ENCODE peak calls at places on chromosomes 2 and 18, in eight cellular contexts. One of them, this sample, is unnamed.
A peak's percentile ranks its signal among the peaks of the same experiment; 100 is the strongest.

GRCh38 chr18:6747646-6748045 is 18.1 kb downstream of the ARHGAP28 start:
- DNase-seq in AG04450: peak; percentile 79
- DNase-seq in sigmoid colon: no peak
- DNase-seq in heart right ventricle: no peak
- DNase-seq in cardiac muscle cell: no peak
- DNase-seq in tibial nerve: no peak
- DNase-seq in PC-3: peak; percentile 95
- DNase-seq in uterus: no peak
- DNase-seq in this sample: no peak

GRCh38 chr2:23603581-23603980 is 218.6 kb downstream of the KLHL29 start:
- DNase-seq in PC-3: no peak
- DNase-seq in cardiac muscle cell: no peak
- DNase-seq in heart right ventricle: no peak
- DNase-seq in tibial nerve: no peak
- DNase-seq in sigmoid colon: peak; percentile 73
- DNase-seq in uterus: no peak
- DNase-seq in AG04450: no peak
- DNase-seq in this sample: no peak

GRCh38 chr2:11506611-11506969 is 27.3 kb upstream of the GREB1 start:
- DNase-seq in cardiac muscle cell: no peak
- DNase-seq in tibial nerve: no peak
- DNase-seq in sigmoid colon: no peak
- DNase-seq in uterus: peak; percentile 54
- DNase-seq in PC-3: no peak
- DNase-seq in AG04450: no peak
- DNase-seq in heart right ventricle: no peak
- DNase-seq in this sample: no peak

GRCh38 chr2:26846881-26847662 is 860 bp upstream of the DPYSL5 start:
- DNase-seq in PC-3: no peak
- DNase-seq in cardiac muscle cell: no peak
- DNase-seq in tibial nerve: no peak
- DNase-seq in sigmoid colon: no peak
- DNase-seq in AG04450: no peak
- DNase-seq in uterus: no peak
- DNase-seq in heart right ventricle: peak; percentile 11
- DNase-seq in this sample: peak; percentile 29

GRCh38 chr2:12321017-12321641 is 395.6 kb upstream of the TRIB2 start:
- DNase-seq in sigmoid colon: peak; percentile 81
- DNase-seq in heart right ventricle: peak; percentile 26
- DNase-seq in uterus: peak; percentile 86
- DNase-seq in AG04450: peak; percentile 90
- DNase-seq in cardiac muscle cell: no peak
- DNase-seq in tibial nerve: peak; percentile 39
- DNase-seq in PC-3: peak; percentile 87
- DNase-seq in this sample: no peak

GRCh38 chr2:235709969-235710879 is 216.4 kb downstream of the AGAP1 start:
- DNase-seq in AG04450: no peak
- DNase-seq in heart right ventricle: no peak
- DNase-seq in uterus: no peak
- DNase-seq in tibial nerve: no peak
- DNase-seq in cardiac muscle cell: no peak
- DNase-seq in sigmoid colon: peak; percentile 40
- DNase-seq in PC-3: peak; percentile 9
- DNase-seq in this sample: no peak

GRCh38 chr2:101823347-101823791 is 125.9 kb downstream of the MAP4K4 start:
- DNase-seq in uterus: peak; percentile 52
- DNase-seq in AG04450: peak; percentile 32
- DNase-seq in cardiac muscle cell: peak; percentile 73
- DNase-seq in sigmoid colon: peak; percentile 75
- DNase-seq in tibial nerve: peak; percentile 82
- DNase-seq in heart right ventricle: no peak
- DNase-seq in PC-3: peak; percentile 67
- DNase-seq in this sample: no peak

GRCh38 chr2:44941551-44942234 is at the start of gene SIX3:
- DNase-seq in uterus: no peak
- DNase-seq in cardiac muscle cell: no peak
- DNase-seq in tibial nerve: no peak
- DNase-seq in AG04450: no peak
- DNase-seq in sigmoid colon: no peak
- DNase-seq in PC-3: peak; percentile 74
- DNase-seq in heart right ventricle: no peak
- DNase-seq in this sample: no peak

GRCh38 chr2:197547163-197547900 is 31.5 kb downstream of the MOB4 start:
- DNase-seq in cardiac muscle cell: no peak
- DNase-seq in sigmoid colon: no peak
- DNase-seq in uterus: no peak
- DNase-seq in PC-3: peak; percentile 39
- DNase-seq in tibial nerve: no peak
- DNase-seq in AG04450: no peak
- DNase-seq in heart right ventricle: no peak
- DNase-seq in this sample: no peak

GRCh38 chr2:199972088-199972626 is 16.8 kb downstream of the MAIP1 start:
- DNase-seq in uterus: no peak
- DNase-seq in heart right ventricle: no peak
- DNase-seq in cardiac muscle cell: no peak
- DNase-seq in AG04450: no peak
- DNase-seq in sigmoid colon: no peak
- DNase-seq in PC-3: no peak
- DNase-seq in tibial nerve: no peak
- DNase-seq in this sample: no peak

GRCh38 chr2:173884403-173884802 is 80.8 kb downstream of the SP3 start:
- DNase-seq in heart right ventricle: peak; percentile 48
- DNase-seq in tibial nerve: peak; percentile 43
- DNase-seq in uterus: peak; percentile 48
- DNase-seq in cardiac muscle cell: peak; percentile 70
- DNase-seq in sigmoid colon: peak; percentile 70
- DNase-seq in AG04450: no peak
- DNase-seq in PC-3: peak; percentile 78
- DNase-seq in this sample: peak; percentile 12

GRCh38 chr2:98299506-98299905 is 46.8 kb upstream of the CNGA3 start:
- DNase-seq in cardiac muscle cell: no peak
- DNase-seq in tibial nerve: no peak
- DNase-seq in uterus: no peak
- DNase-seq in AG04450: no peak
- DNase-seq in PC-3: no peak
- DNase-seq in sigmoid colon: no peak
- DNase-seq in heart right ventricle: no peak
- DNase-seq in this sample: no peak

GRCh38 chr2:203656522-203657287 is 49.7 kb upstream of the CD28 start:
- DNase-seq in heart right ventricle: no peak
- DNase-seq in AG04450: no peak
- DNase-seq in tibial nerve: peak; percentile 45
- DNase-seq in sigmoid colon: peak; percentile 77
- DNase-seq in cardiac muscle cell: no peak
- DNase-seq in PC-3: no peak
- DNase-seq in uterus: no peak
- DNase-seq in this sample: no peak

GRCh38 chr18:48861181-48861715 is 89.5 kb downstream of the SMAD7 start:
- DNase-seq in PC-3: no peak
- DNase-seq in cardiac muscle cell: no peak
- DNase-seq in sigmoid colon: no peak
- DNase-seq in heart right ventricle: no peak
- DNase-seq in AG04450: no peak
- DNase-seq in tibial nerve: no peak
- DNase-seq in uterus: no peak
- DNase-seq in this sample: no peak

GRCh38 chr2:232588680-232589585 is 38.4 kb downstream of the EIF4E2 start:
- DNase-seq in tibial nerve: no peak
- DNase-seq in uterus: peak; percentile 57
- DNase-seq in heart right ventricle: no peak
- DNase-seq in AG04450: peak; percentile 60
- DNase-seq in PC-3: peak; percentile 94
- DNase-seq in sigmoid colon: peak; percentile 80
- DNase-seq in cardiac muscle cell: no peak
- DNase-seq in this sample: peak; percentile 72

GRCh38 chr2:223901854-223902253 is 43.3 kb downstream of the WDFY1 start:
- DNase-seq in PC-3: peak; percentile 7
- DNase-seq in sigmoid colon: no peak
- DNase-seq in heart right ventricle: no peak
- DNase-seq in AG04450: no peak
- DNase-seq in tibial nerve: no peak
- DNase-seq in cardiac muscle cell: no peak
- DNase-seq in uterus: no peak
- DNase-seq in this sample: no peak

GRCh38 chr2:210577263-210578071 is 21.1 kb downstream of the CPS1 start:
- DNase-seq in uterus: no peak
- DNase-seq in heart right ventricle: no peak
- DNase-seq in AG04450: no peak
- DNase-seq in sigmoid colon: no peak
- DNase-seq in cardiac muscle cell: peak; percentile 48
- DNase-seq in PC-3: peak; percentile 72
- DNase-seq in tibial nerve: no peak
- DNase-seq in this sample: no peak

GRCh38 chr18:944440-944839 is 39.8 kb downstream of the ADCYAP1 start:
- DNase-seq in cardiac muscle cell: no peak
- DNase-seq in heart right ventricle: no peak
- DNase-seq in AG04450: no peak
- DNase-seq in PC-3: peak; percentile 86
- DNase-seq in sigmoid colon: no peak
- DNase-seq in tibial nerve: no peak
- DNase-seq in uterus: no peak
- DNase-seq in this sample: no peak

GRCh38 chr18:54159916-54160315 is 64.6 kb downstream of the MBD2 start:
- DNase-seq in PC-3: no peak
- DNase-seq in AG04450: no peak
- DNase-seq in tibial nerve: no peak
- DNase-seq in uterus: no peak
- DNase-seq in heart right ventricle: no peak
- DNase-seq in sigmoid colon: no peak
- DNase-seq in cardiac muscle cell: no peak
- DNase-seq in this sample: no peak

GRCh38 chr2:177075254-177075653 is 137.3 kb upstream of the HNRNPA3 start:
- DNase-seq in tibial nerve: no peak
- DNase-seq in uterus: no peak
- DNase-seq in cardiac muscle cell: no peak
- DNase-seq in PC-3: no peak
- DNase-seq in heart right ventricle: no peak
- DNase-seq in sigmoid colon: no peak
- DNase-seq in AG04450: no peak
- DNase-seq in this sample: no peak

GRCh38 chr2:105143467-105144127 is 97.9 kb upstream of the GPR45 start:
- DNase-seq in PC-3: no peak
- DNase-seq in AG04450: no peak
- DNase-seq in tibial nerve: no peak
- DNase-seq in cardiac muscle cell: peak; percentile 50
- DNase-seq in uterus: no peak
- DNase-seq in heart right ventricle: no peak
- DNase-seq in sigmoid colon: no peak
- DNase-seq in this sample: no peak

GRCh38 chr2:213151437-213152064 is at the start of gene IKZF2:
- DNase-seq in tibial nerve: peak; percentile 68
- DNase-seq in heart right ventricle: peak; percentile 84
- DNase-seq in sigmoid colon: peak; percentile 91
- DNase-seq in uterus: peak; percentile 76
- DNase-seq in cardiac muscle cell: peak; percentile 93
- DNase-seq in PC-3: peak; percentile 86
- DNase-seq in AG04450: peak; percentile 80
- DNase-seq in this sample: peak; percentile 82

GRCh38 chr2:213152065-213152794 is 818 bp upstream of the IKZF2 start:
- DNase-seq in cardiac muscle cell: peak; percentile 89
- DNase-seq in PC-3: peak; percentile 66
- DNase-seq in tibial nerve: peak; percentile 52
- DNase-seq in AG04450: peak; percentile 54
- DNase-seq in sigmoid colon: peak; percentile 85
- DNase-seq in uterus: peak; percentile 48
- DNase-seq in heart right ventricle: peak; percentile 74
- DNase-seq in this sample: peak; percentile 77

GRCh38 chr2:213150315-213150951 is 979 bp downstream of the IKZF2 start:
- DNase-seq in uterus: peak; percentile 24
- DNase-seq in cardiac muscle cell: peak; percentile 17
- DNase-seq in PC-3: peak; percentile 81
- DNase-seq in tibial nerve: peak; percentile 36
- DNase-seq in heart right ventricle: no peak
- DNase-seq in AG04450: no peak
- DNase-seq in sigmoid colon: no peak
- DNase-seq in this sample: no peak

GRCh38 chr2:213149949-213150314 is 1.5 kb downstream of the IKZF2 start:
- DNase-seq in uterus: no peak
- DNase-seq in tibial nerve: no peak
- DNase-seq in sigmoid colon: no peak
- DNase-seq in heart right ventricle: no peak
- DNase-seq in PC-3: peak; percentile 8
- DNase-seq in cardiac muscle cell: no peak
- DNase-seq in AG04450: no peak
- DNase-seq in this sample: no peak

GRCh38 chr2:213152888-213153287 is 1.5 kb upstream of the IKZF2 start:
- DNase-seq in tibial nerve: no peak
- DNase-seq in heart right ventricle: no peak
- DNase-seq in AG04450: no peak
- DNase-seq in uterus: no peak
- DNase-seq in cardiac muscle cell: no peak
- DNase-seq in PC-3: no peak
- DNase-seq in sigmoid colon: no peak
- DNase-seq in this sample: no peak
- H3K4me3 ChIP-seq in tibial nerve: peak overlapping the region; percentile 87
- H3K4me3 ChIP-seq in heart right ventricle: peak overlapping the region; percentile 80
- H3K4me3 ChIP-seq in AG04450: peak overlapping the region; percentile 71
- H3K4me3 ChIP-seq in uterus: peak overlapping the region; percentile 98
- H3K4me3 ChIP-seq in cardiac muscle cell: peak overlapping the region; percentile 93
- H3K4me3 ChIP-seq in PC-3: peak overlapping the region; percentile 91
- H3K4me3 ChIP-seq in sigmoid colon: peak overlapping the region; percentile 85
- H3K4me3 ChIP-seq in this sample: peak overlapping the region; percentile 88

GRCh38 chr2:36388472-36388871 is 32.9 kb downstream of the CRIM1 start:
- DNase-seq in tibial nerve: no peak
- DNase-seq in AG04450: no peak
- DNase-seq in uterus: no peak
- DNase-seq in cardiac muscle cell: no peak
- DNase-seq in PC-3: no peak
- DNase-seq in sigmoid colon: no peak
- DNase-seq in heart right ventricle: no peak
- DNase-seq in this sample: no peak
- H3K27ac ChIP-seq in tibial nerve: no peak overlapping the region
- H3K27ac ChIP-seq in AG04450: no peak overlapping the region
- H3K27ac ChIP-seq in uterus: peak overlapping the region; percentile 33
- H3K27ac ChIP-seq in cardiac muscle cell: no peak overlapping the region
- H3K27ac ChIP-seq in PC-3: peak overlapping the region; percentile 25
- H3K27ac ChIP-seq in sigmoid colon: peak overlapping the region; percentile 74
- H3K27ac ChIP-seq in heart right ventricle: peak overlapping the region; percentile 2
- H3K27ac ChIP-seq in this sample: no peak overlapping the region

GRCh38 chr18:65983750-65984149 is 232.9 kb downstream of the CDH7 start:
- DNase-seq in uterus: no peak
- DNase-seq in sigmoid colon: no peak
- DNase-seq in heart right ventricle: no peak
- DNase-seq in tibial nerve: no peak
- DNase-seq in AG04450: no peak
- DNase-seq in cardiac muscle cell: no peak
- DNase-seq in PC-3: peak; percentile 30
- DNase-seq in this sample: no peak
- TF ChIP-seq CTCF in uterus: no peak
- TF ChIP-seq CTCF in sigmoid colon: no peak
- TF ChIP-seq CTCF in heart right ventricle: peak; percentile 10
- TF ChIP-seq CTCF in tibial nerve: no peak
- TF ChIP-seq CTCF in AG04450: no peak
- TF ChIP-seq CTCF in cardiac muscle cell: no peak
- TF ChIP-seq CTCF in PC-3: peak; percentile 54
- TF ChIP-seq CTCF in this sample: no peak

DNA sequence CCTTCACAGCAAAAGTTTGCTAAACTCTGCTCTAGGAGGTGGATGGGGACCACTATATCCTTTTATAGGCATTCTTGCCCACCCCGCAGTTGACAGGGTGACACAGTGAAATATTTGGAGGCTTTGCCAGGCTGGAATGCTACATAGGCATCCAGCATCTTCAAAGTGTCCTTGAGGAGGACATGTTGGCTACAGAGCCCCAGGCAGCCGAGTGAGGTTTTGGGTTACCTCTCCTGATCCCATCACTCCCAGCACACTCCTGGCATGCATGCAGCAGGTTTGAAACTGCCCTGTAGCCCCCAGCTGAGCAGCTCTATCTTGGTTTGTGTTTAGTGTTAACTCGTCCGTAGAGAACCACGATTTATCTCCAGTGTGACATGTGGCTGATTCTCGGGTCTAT is 7.3 kb downstream of the FOSL2 start:
- DNase-seq in cardiac muscle cell: no peak
- DNase-seq in uterus: no peak
- DNase-seq in heart right ventricle: no peak
- DNase-seq in tibial nerve: no peak
- DNase-seq in PC-3: no peak
- DNase-seq in AG04450: no peak
- DNase-seq in sigmoid colon: no peak
- DNase-seq in this sample: no peak
- H3K4me3 ChIP-seq in cardiac muscle cell: no peak overlapping the region
- H3K4me3 ChIP-seq in uterus: peak overlapping the region; percentile 71
- H3K4me3 ChIP-seq in heart right ventricle: no peak overlapping the region
- H3K4me3 ChIP-seq in tibial nerve: no peak overlapping the region
- H3K4me3 ChIP-seq in PC-3: no peak overlapping the region
- H3K4me3 ChIP-seq in AG04450: peak overlapping the region; percentile 10
- H3K4me3 ChIP-seq in sigmoid colon: peak overlapping the region; percentile 0
- H3K4me3 ChIP-seq in this sample: no peak overlapping the region